ENCODE peak calls at places on chromosomes 13 and 19, in ten cellular contexts. N is AG04450, K is thyroid gland, R is heart right ventricle, H is brain microvascular endothelial cell, Q is tibial nerve, G is lower lobe of right lung, C is fibroblast of lung, D is kidney, W is cardiac muscle cell. T is an unnamed sample.

GRCh38 chr19:33437351-33438015 is 64.0 kb downstream of the CEBPG start:
- DNase-seq in N (no peak), K (no peak), R (no peak), H (no peak), Q (no peak), G (peak; percentile 12), C (no peak), D (peak; percentile 22), W (no peak), T (peak; percentile 48)

GRCh38 chr19:23823952-23824389 is 65.3 kb upstream of the ZNF681 start:
- DNase-seq in N (no peak), K (no peak), R (no peak), H (no peak), Q (no peak), G (no peak), C (peak; percentile 3), D (no peak), W (peak; percentile 4), T (no peak)

GRCh38 chr13:108060111-108060510 is 155.2 kb downstream of the LIG4 start:
- DNase-seq in N (no peak), K (no peak), R (no peak), H (no peak), Q (no peak), G (no peak), C (no peak), D (no peak), W (no peak), T (no peak)

GRCh38 chr19:18421371-18421959 is 2.3 kb downstream of the SSBP4 start:
- DNase-seq in N (no peak), K (no peak), R (no peak), H (no peak), Q (no peak), G (peak; percentile 43), C (no peak), D (peak; percentile 75), W (no peak), T (no peak)

GRCh38 chr19:35404879-35405622 is 34.2 kb downstream of the GPR42 start:
- DNase-seq in N (peak; percentile 16), K (no peak), R (no peak), H (peak; percentile 81), Q (no peak), G (no peak), C (peak; percentile 88), D (no peak), W (no peak), T (no peak)

GRCh38 chr13:74134226-74134776 is at the start of gene KLF12:
- DNase-seq in N (peak; percentile 88), K (peak; percentile 76), R (peak; percentile 85), H (peak; percentile 96), Q (peak; percentile 63), G (peak; percentile 85), C (peak; percentile 95), D (peak; percentile 97), W (peak; percentile 96), T (peak; percentile 94)

GRCh38 chr13:29499766-29500165 is 95.7 kb downstream of the SLC7A1 start:
- DNase-seq in N (no peak), K (no peak), R (no peak), H (no peak), Q (no peak), G (no peak), C (no peak), D (no peak), W (no peak), T (no peak)

GRCh38 chr13:94583926-94584325 is 12.0 kb downstream of the TGDS start:
- DNase-seq in N (no peak), K (no peak), R (no peak), H (no peak), Q (no peak), G (no peak), C (peak; percentile 14), D (no peak), W (no peak), T (no peak)

GRCh38 chr13:86714495-86714894 is 915.3 kb upstream of the SLITRK6 start:
- DNase-seq in N (no peak), K (no peak), R (no peak), H (no peak), Q (no peak), G (no peak), C (no peak), D (no peak), W (no peak), T (no peak)
- TF ChIP-seq CTCF in N (no peak), K (no peak), R (no peak), H (no peak), Q (no peak), G (no peak), C (no peak), D (no peak), W (no peak), T (no peak)

GRCh38 chr19:10228393-10228792 is 2.7 kb downstream of the S1PR2 start:
- DNase-seq in N (no peak), K (no peak), R (no peak), H (no peak), Q (no peak), G (no peak), C (no peak), D (no peak), W (no peak), T (no peak)
- H3K4me3 ChIP-seq in N (peak overlapping the region; percentile 4), K (no peak overlapping the region), R (no peak overlapping the region), H (no peak overlapping the region), Q (no peak overlapping the region), G (no peak overlapping the region), C (peak overlapping the region; percentile 62), D (no peak overlapping the region), W (no peak overlapping the region), T (no peak overlapping the region)

GRCh38 chr19:16289594-16289993 is 35.0 kb upstream of the KLF2 start:
- DNase-seq in N (no peak), K (no peak), R (no peak), H (no peak), Q (no peak), G (no peak), C (no peak), D (no peak), W (no peak), T (no peak)

GRCh38 chr19:16295071-16295470 is 29.6 kb upstream of the KLF2 start:
- DNase-seq in N (no peak), K (no peak), R (no peak), H (no peak), Q (no peak), G (no peak), C (peak; percentile 11), D (no peak), W (no peak), T (no peak)

GRCh38 chr19:16290692-16291091 is 33.9 kb upstream of the KLF2 start:
- DNase-seq in N (no peak), K (no peak), R (peak; percentile 23), H (peak; percentile 33), Q (no peak), G (no peak), C (no peak), D (no peak), W (no peak), T (no peak)

GRCh38 chr19:16296713-16297112 is 27.9 kb upstream of the KLF2 start:
- DNase-seq in N (no peak), K (no peak), R (no peak), H (no peak), Q (no peak), G (no peak), C (no peak), D (no peak), W (no peak), T (no peak)

DNA sequence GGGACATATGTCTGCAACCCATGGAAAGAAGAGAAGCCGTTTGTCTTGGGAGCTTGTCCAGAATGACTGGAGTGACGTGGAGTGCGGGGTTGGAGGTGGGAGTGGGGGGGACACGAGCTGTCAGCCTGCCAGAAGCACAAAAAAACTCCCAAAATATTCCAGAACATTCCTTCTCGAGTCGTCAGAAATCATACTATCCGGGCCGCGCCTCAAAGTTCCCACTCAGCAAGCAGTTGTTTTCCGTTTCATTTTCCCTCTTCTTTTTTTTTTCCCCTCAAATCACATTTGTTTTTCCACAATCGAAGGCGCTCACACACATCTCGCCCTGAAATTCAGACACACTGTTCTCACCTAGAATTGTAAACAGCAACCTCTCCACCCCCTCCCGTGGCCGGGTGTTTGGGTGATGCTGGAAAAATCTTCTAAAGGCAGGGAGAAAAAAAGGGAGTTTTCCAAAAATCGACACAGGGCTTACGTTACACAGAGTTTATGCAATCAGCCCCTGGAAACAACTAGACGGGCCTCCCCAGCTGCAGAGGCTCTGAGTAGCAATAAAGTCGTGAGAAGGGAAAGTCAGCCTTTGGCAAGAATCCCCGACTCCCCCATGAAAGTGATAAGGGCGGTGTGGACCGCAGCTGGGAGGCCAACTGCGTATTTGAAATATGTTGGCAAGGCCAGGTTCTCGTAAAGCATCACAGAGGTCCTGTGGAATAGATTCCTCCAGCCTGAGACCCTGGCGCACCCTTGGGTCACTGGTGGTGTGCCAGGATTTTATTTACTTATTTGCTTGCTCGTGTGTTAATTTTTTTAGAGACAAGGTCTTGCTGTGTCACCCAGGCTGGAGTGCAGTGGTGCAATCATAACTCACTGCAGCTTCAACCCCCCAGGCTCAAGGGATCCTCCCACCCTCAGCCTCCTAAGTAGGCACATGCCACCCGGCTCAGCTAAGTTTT is 31.2 kb upstream of the KLF2 start:
- DNase-seq in N (peak; percentile 96), K (peak; percentile 21), R (peak; percentile 62), H (peak; percentile 96), Q (peak; percentile 70), G (no peak), C (peak; percentile 98), D (peak; percentile 88), W (no peak), T (no peak)
- H3K27ac ChIP-seq in N (peak overlapping the region; percentile 99), K (peak overlapping the region; percentile 83), R (peak overlapping the region; percentile 91), H (peak overlapping the region; percentile 93), Q (peak overlapping the region; percentile 92), G (peak overlapping the region; percentile 88), C (peak overlapping the region; percentile 75), D (peak overlapping the region; percentile 82), W (peak overlapping the region; percentile 45), T (peak overlapping the region; percentile 75)

GRCh38 chr19:17327068-17327653 is 7.5 kb downstream of the ANO8 start:
- DNase-seq in N (no peak), K (no peak), R (no peak), H (no peak), Q (no peak), G (no peak), C (no peak), D (no peak), W (no peak), T (no peak)

GRCh38 chr19:17326595-17326966 is 8.1 kb downstream of the ANO8 start:
- DNase-seq in N (no peak), K (no peak), R (no peak), H (no peak), Q (no peak), G (no peak), C (no peak), D (no peak), W (no peak), T (no peak)

GRCh38 chr19:17328517-17329060 is 6.1 kb downstream of the ANO8 start:
- DNase-seq in N (no peak), K (no peak), R (no peak), H (no peak), Q (no peak), G (no peak), C (no peak), D (no peak), W (no peak), T (no peak)

GRCh38 chr19:17329061-17329767 is 5.4 kb downstream of the ANO8 start:
- DNase-seq in N (no peak), K (no peak), R (no peak), H (no peak), Q (no peak), G (no peak), C (no peak), D (no peak), W (no peak), T (no peak)

DNA sequence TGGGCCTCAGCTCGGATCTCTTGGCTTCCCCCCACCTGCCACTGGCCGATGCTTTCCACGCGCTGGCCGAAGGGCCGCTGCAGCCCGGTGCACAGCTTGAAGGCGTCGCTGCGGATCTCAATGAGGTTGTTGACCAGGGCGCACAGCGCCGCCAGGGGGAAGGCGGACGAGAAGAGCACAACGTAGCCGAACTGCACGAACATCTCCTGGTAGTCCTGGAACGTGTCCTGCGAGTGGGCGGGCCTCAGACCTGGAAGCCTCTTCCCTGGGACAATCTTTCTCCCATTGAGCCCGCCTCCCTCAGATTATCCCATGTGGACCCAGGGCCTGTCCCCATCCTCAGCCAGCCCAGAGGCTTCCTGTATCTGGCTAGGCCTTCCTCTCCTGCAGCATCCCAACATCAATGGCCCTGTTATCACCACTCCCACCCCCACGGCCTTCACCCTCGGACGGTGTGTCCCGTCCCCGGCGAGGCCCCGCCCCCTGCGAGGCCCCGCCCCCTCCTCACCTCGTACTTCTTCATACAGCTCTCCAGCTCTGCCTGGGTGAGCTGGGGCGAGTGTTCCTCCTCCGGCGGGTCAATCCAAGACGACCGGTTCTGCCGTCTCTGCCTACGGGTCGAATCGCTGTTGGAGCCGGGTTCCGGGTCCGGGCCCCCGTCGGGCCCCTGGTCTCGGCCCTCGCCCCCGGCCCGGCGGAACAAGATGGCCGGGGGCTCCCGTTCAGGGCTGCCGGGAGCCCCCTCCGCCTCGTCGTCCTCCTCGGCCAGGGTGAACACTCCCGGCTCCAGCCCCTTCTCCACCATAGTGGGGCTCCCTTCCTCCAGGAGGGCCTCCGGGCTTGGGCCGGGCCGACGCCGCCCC is 6.8 kb downstream of the ANO8 start:
- DNase-seq in N (no peak), K (peak; percentile 96), R (no peak), H (no peak), Q (no peak), G (peak; percentile 88), C (peak; percentile 48), D (no peak), W (peak; percentile 89), T (no peak)
- TF ChIP-seq CTCF in N (peak; percentile 11), K (peak; percentile 21), R (peak; percentile 8), H (peak; percentile 17), Q (no peak), G (peak; percentile 29), C (no peak), D (peak; percentile 24), W (peak; percentile 64), T (peak; percentile 11)

T was measured in right lobe of liver.